ENCODE peak calls at places on chromosomes 2 and 18, in four cellular contexts. H, Z, F and D are unnamed samples.

GRCh38 chr2:111216811-111217652 is 96.3 kb downstream of the BCL2L11 start:
- DNase-seq in H (no peak), Z (no peak), F (peak; percentile 22), D (no peak)

GRCh38 chr2:113848758-113849460 is 41.0 kb upstream of the ACTR3 start:
- DNase-seq in H (no peak), Z (no peak), F (no peak), D (no peak)

GRCh38 chr18:48800479-48800876 is 150.3 kb downstream of the SMAD7 start:
- DNase-seq in H (no peak), Z (no peak), F (no peak), D (no peak)

GRCh38 chr2:67645280-67646255 is 248.4 kb downstream of the ETAA1 start:
- DNase-seq in H (no peak), Z (no peak), F (no peak), D (no peak)

GRCh38 chr18:59695551-59695950 is 1.7 kb downstream of the CCBE1 start:
- DNase-seq in H (no peak), Z (no peak), F (no peak), D (no peak)

GRCh38 chr2:55585451-55586079 is 31.9 kb downstream of the PPP4R3B start:
- DNase-seq in H (no peak), Z (no peak), F (no peak), D (no peak)

GRCh38 chr2:53633441-53633840 is 134.2 kb upstream of the CHAC2 start:
- DNase-seq in H (no peak), Z (no peak), F (no peak), D (no peak)

GRCh38 chr2:239329284-239329971 is 71.4 kb downstream of the HDAC4 start:
- DNase-seq in H (no peak), Z (no peak), F (no peak), D (no peak)

GRCh38 chr2:164812378-164812777 is 29.2 kb downstream of the COBLL1 start:
- DNase-seq in H (no peak), Z (no peak), F (no peak), D (no peak)

GRCh38 chr2:101387151-101387807 is at the start of gene CREG2:
- DNase-seq in H (peak; percentile 30), Z (peak; percentile 17), F (peak; percentile 47), D (peak; percentile 2)

GRCh38 chr2:207768168-207768890 is 1.4 kb downstream of the FZD5 start:
- DNase-seq in H (peak; percentile 1), Z (no peak), F (peak; percentile 38), D (no peak)

GRCh38 chr2:207530160-207531023 is 630 bp downstream of the CREB1 start:
- DNase-seq in H (peak; percentile 18), Z (no peak), F (peak; percentile 49), D (peak; percentile 84)

GRCh38 chr18:415047-415446 is 85.5 kb downstream of the COLEC12 start:
- DNase-seq in H (no peak), Z (no peak), F (no peak), D (no peak)

GRCh38 chr2:63841254-63842022 is at the start of gene UGP2:
- DNase-seq in H (peak; percentile 93), Z (peak; percentile 83), F (peak; percentile 92), D (peak; percentile 90)

GRCh38 chr2:60335533-60336237 is 217.8 kb downstream of the BCL11A start:
- DNase-seq in H (no peak), Z (no peak), F (no peak), D (no peak)